ENCODE peak calls at places on chromosomes 1 and 21, in eight cellular contexts. W is body of pancreas; K is uterus; L is right lobe of liver; U is fibroblast of lung; N is mammary epithelial cell; C is CD8-positive, alpha-beta T cell; T is gastrocnemius medialis. A is an unnamed sample. For H3K4me1, the result is how much of the 10 kb centered on the place peaks cover.

GRCh38 chr1:6281511-6282402 is 20.9 kb upstream of the GPR153 start:
- DNase-seq in W (no peak), K (no peak), L (no peak), U (no peak), N (no peak), C (no peak), T (no peak), A (no peak)

GRCh38 chr1:39196244-39197215 is 8.0 kb upstream of the MACF1 start:
- DNase-seq in W (no peak), K (no peak), L (no peak), U (peak), N (peak), C (peak), T (no peak), A (no peak)

GRCh38 chr1:59897165-59897564 is 29.4 kb downstream of the CYP2J2 start:
- DNase-seq in W (no peak), K (no peak), L (no peak), U (no peak), N (no peak), C (no peak), T (no peak), A (no peak)

GRCh38 chr1:18110968-18111367 is 3.4 kb downstream of the IGSF21 start:
- DNase-seq in W (no peak), K (no peak), L (no peak), U (no peak), N (no peak), C (no peak), T (no peak), A (no peak)

GRCh38 chr1:150243003-150243402 is 7.1 kb upstream of the ANP32E start:
- DNase-seq in W (no peak), K (no peak), L (peak), U (no peak), N (no peak), C (no peak), T (no peak), A (no peak)

GRCh38 chr1:13996334-13996733 is 296.3 kb downstream of the PRDM2 start:
- DNase-seq in W (no peak), K (no peak), L (no peak), U (no peak), N (no peak), C (no peak), T (no peak), A (no peak)

GRCh38 chr1:197776348-197777082 is 1.2 kb upstream of the DENND1B start:
- DNase-seq in W (no peak), K (peak), L (no peak), U (peak), N (peak), C (peak), T (no peak), A (no peak)

GRCh38 chr1:161367684-161368398 is at the start of gene CFAP126:
- DNase-seq in W (peak), K (no peak), L (peak), U (peak), N (peak), C (peak), T (no peak), A (peak)

GRCh38 chr1:205936846-205937707 is 6.2 kb downstream of the SLC26A9 start:
- DNase-seq in W (no peak), K (no peak), L (no peak), U (peak), N (peak), C (no peak), T (no peak), A (peak)

GRCh38 chr1:161008857-161009554 is 11.9 kb downstream of the F11R start:
- DNase-seq in W (no peak), K (no peak), L (no peak), U (peak), N (no peak), C (no peak), T (no peak), A (peak)

GRCh38 chr1:203289281-203289981 is 15.9 kb upstream of the BTG2 start:
- DNase-seq in W (peak), K (peak), L (no peak), U (no peak), N (no peak), C (peak), T (no peak), A (no peak)

GRCh38 chr1:166544036-166544435 is 295.2 kb upstream of the POGK start:
- DNase-seq in W (no peak), K (no peak), L (no peak), U (no peak), N (no peak), C (no peak), T (no peak), A (no peak)

GRCh38 chr1:10815863-10816195 is 19.4 kb upstream of the CASZ1 start:
- DNase-seq in W (peak), K (no peak), L (no peak), U (no peak), N (no peak), C (no peak), T (no peak), A (no peak)

GRCh38 chr1:91742848-91743292 is 143.1 kb downstream of the TGFBR3 start:
- DNase-seq in W (peak), K (peak), L (no peak), U (peak), N (peak), C (no peak), T (peak), A (no peak)

GRCh38 chr1:48676822-48677221 is 99.9 kb downstream of the BEND5 start:
- DNase-seq in W (no peak), K (no peak), L (no peak), U (no peak), N (no peak), C (no peak), T (no peak), A (no peak)

GRCh38 chr1:88683516-88683847 is 591 bp upstream of the PKN2 start:
- DNase-seq in W (peak), K (peak), L (peak), U (peak), N (no peak), C (peak), T (no peak), A (peak)

GRCh38 chr1:31095298-31095981 is 29.9 kb upstream of the PUM1 start:
- DNase-seq in W (no peak), K (no peak), L (no peak), U (peak), N (peak), C (no peak), T (no peak), A (no peak)

GRCh38 chr1:168057921-168058320 is 78.8 kb downstream of the GPR161 start:
- DNase-seq in W (no peak), K (no peak), L (no peak), U (peak), N (peak), C (no peak), T (no peak), A (no peak)

GRCh38 chr1:119799003-119799402 is 12.3 kb downstream of the REG4 start:
- DNase-seq in W (no peak), K (no peak), L (no peak), U (no peak), N (no peak), C (no peak), T (no peak), A (no peak)

GRCh38 chr1:160637821-160638539 is 8.9 kb downstream of the SLAMF1 start:
- DNase-seq in W (no peak), K (no peak), L (no peak), U (peak), N (no peak), C (peak), T (no peak), A (peak)

GRCh38 chr21:31872452-31873274 is at the start of gene HUNK:
- DNase-seq in W (peak), K (peak), L (peak), U (peak), N (peak), C (no peak), T (no peak), A (peak)

GRCh38 chr1:71089536-71090270 is 8.9 kb upstream of the ZRANB2 start:
- DNase-seq in W (no peak), K (no peak), L (no peak), U (peak), N (peak), C (no peak), T (no peak), A (no peak)

GRCh38 chr1:224697888-224698450 is 81.9 kb downstream of the CNIH3 start:
- DNase-seq in W (no peak), K (no peak), L (no peak), U (no peak), N (no peak), C (no peak), T (no peak), A (no peak)

DNA sequence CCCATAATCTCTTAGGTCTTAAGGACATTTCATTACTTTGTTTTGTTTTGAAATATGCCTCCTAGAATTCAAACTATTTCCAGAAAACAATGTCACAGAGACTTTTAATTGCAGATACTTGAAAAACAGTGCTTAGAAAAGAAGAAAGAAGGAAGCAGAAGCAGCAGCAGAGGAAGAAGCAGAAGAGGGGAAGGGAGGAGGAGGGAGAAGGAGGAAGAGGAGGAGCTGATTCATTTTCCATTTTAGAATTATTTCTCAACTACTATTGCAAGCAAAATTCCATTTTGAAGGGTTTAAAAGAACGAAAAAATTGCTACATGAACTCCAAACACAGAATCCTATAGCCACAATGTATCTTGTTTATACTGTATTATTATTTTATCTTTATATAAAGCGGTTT is 13.9 kb downstream of the RC3H1 start:
- DNase-seq in W (no peak), K (no peak), L (no peak), U (no peak), N (no peak), C (no peak), T (no peak), A (no peak)
- H3K4me1 ChIP-seq in W (under half), K (under half), L (under half), U (under half), N (under half), C (under half), T (half or more), A (under half)

DNA sequence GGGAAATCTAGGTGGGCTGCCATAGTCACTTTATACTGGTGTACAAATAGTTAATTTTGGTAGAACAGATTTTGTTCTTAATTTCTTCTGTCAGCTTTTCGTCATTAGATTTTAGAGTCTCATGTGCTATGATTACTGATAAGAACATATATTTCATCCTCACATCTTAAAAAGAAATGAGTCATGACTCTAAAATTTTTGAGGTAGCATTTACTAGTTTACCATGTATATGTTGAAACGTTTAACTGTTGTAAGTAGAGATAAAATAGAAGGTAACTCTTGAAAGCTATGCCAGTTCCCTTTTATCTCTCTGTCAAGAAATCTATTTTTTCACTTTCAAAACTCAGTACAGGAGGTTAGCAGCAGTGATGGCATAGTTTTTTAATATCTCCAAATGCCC is 53.4 kb downstream of the KLHL20 start:
- DNase-seq in W (no peak), K (no peak), L (no peak), U (no peak), N (no peak), C (no peak), T (no peak), A (no peak)
- TF ChIP-seq CTCF in W (no peak), K (no peak), L (no peak), U (no peak), N (no peak), C (no peak), T (no peak), A (no peak)

GRCh38 chr1:24578846-24579245 is 23.0 kb downstream of the NCMAP start:
- DNase-seq in W (no peak), K (no peak), L (no peak), U (no peak), N (no peak), C (no peak), T (no peak), A (no peak)
- H3K4me1 ChIP-seq in W (under half), K (under half), L (under half), U (under half), N (under half), C (under half), T (under half), A (under half)

GRCh38 chr1:209884249-209884648 is 53.8 kb upstream of the SYT14 start:
- DNase-seq in W (no peak), K (no peak), L (no peak), U (peak), N (peak), C (no peak), T (no peak), A (no peak)

GRCh38 chr1:209885403-209886218 is 52.4 kb upstream of the SYT14 start:
- DNase-seq in W (no peak), K (no peak), L (no peak), U (peak), N (no peak), C (no peak), T (no peak), A (no peak)

GRCh38 chr1:209884665-209885117 is 53.3 kb upstream of the SYT14 start:
- DNase-seq in W (no peak), K (peak), L (no peak), U (peak), N (peak), C (peak), T (peak), A (peak)

GRCh38 chr1:209883341-209883971 is 54.6 kb upstream of the SYT14 start:
- DNase-seq in W (no peak), K (no peak), L (no peak), U (peak), N (peak), C (no peak), T (no peak), A (no peak)

GRCh38 chr1:209886219-209886536 is 51.8 kb upstream of the SYT14 start:
- DNase-seq in W (no peak), K (no peak), L (no peak), U (no peak), N (no peak), C (no peak), T (no peak), A (no peak)
- TF ChIP-seq CTCF in W (no peak), K (no peak), L (no peak), U (peak), N (peak), C (no peak), T (no peak), A (no peak)

DNA sequence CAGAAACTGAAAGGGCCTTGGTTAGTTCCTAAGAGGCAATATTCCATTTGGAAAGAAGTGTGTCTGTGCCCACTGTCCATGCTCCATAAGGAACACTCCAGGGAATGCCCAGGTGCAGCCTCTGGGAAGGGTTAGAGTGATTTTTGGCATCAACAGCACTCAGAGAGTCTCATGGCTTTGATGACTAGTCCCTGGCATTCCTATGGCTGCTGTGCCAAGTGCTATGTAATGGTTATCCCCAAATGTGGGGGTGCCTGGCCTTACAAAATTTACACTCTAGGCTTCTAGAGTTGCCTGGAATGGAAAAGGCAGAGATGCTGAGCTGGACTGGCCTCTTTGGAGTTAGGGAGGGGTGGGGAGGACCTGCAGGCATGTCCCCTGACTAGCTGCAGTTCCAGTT is 75.0 kb upstream of the BCAR3 start:
- DNase-seq in W (no peak), K (no peak), L (no peak), U (peak), N (no peak), C (no peak), T (no peak), A (no peak)
- H3K4me1 ChIP-seq in W (under half), K (under half), L (under half), U (under half), N (half or more), C (under half), T (under half), A (under half)

DNA sequence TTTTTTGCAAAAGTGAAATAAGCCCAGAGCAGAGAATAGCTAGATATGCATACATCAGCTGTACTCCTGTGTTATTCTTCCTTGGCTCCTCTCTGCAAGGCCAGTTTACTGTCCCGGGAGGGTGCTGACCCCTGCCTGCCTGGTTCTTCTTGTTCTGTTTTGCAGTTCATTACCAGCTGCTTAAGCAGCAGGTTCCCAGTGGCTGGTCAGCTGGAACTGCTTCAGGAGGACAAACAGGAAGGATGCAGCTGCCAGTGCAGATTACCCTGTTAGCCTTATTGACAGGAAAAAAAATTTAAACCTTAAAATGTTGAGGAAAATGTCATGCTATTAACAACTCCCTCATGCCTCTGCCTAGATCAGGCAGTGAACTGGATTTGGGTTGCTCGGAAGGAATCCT is 16.0 kb upstream of the LRIG2 start:
- DNase-seq in W (no peak), K (no peak), L (no peak), U (no peak), N (no peak), C (no peak), T (no peak), A (no peak)
- TF ChIP-seq CTCF in W (no peak), K (no peak), L (no peak), U (no peak), N (no peak), C (no peak), T (no peak), A (no peak)

GRCh38 chr1:50488403-50488802 is 65.2 kb upstream of the DMRTA2 start:
- DNase-seq in W (no peak), K (no peak), L (no peak), U (peak), N (no peak), C (no peak), T (no peak), A (no peak)
- H3K4me1 ChIP-seq in W (under half), K (under half), L (under half), U (under half), N (under half), C (under half), T (under half), A (under half)

GRCh38 chr1:37458551-37458950 is 15.8 kb upstream of the ZC3H12A start:
- DNase-seq in W (no peak), K (no peak), L (no peak), U (no peak), N (no peak), C (no peak), T (no peak), A (no peak)
- TF ChIP-seq CTCF in W (no peak), K (no peak), L (no peak), U (no peak), N (no peak), C (no peak), T (no peak), A (no peak)

GRCh38 chr1:22038036-22038435 is 14.5 kb upstream of the CDC42 start:
- DNase-seq in W (no peak), K (no peak), L (no peak), U (peak), N (no peak), C (no peak), T (no peak), A (no peak)
- H3K4me1 ChIP-seq in W (under half), K (under half), L (under half), U (under half), N (under half), C (half or more), T (under half), A (under half)

A was measured in Caco-2.